ENCODE peak calls at places on chromosomes 13 and 19, in four cellular contexts. H is CD8-positive, alpha-beta T cell; L is endothelial cell of umbilical vein; M is Panc1. U is an unnamed sample.
A peak's percentile ranks its signal among the peaks of the same experiment; 100 is the strongest.

GRCh38 chr13:79782541-79783216 is 301.7 kb downstream of the NDFIP2 start:
- DNase-seq in M (no peak), L (peak; percentile 93), H (no peak), U (no peak)

GRCh38 chr19:5001547-5002131 is 32.7 kb downstream of the KDM4B start:
- DNase-seq in M (peak; percentile 8), H (peak; percentile 4), L (peak; percentile 49), U (no peak)

GRCh38 chr19:56942749-56943148 is 102.2 kb upstream of the PEG3 start:
- DNase-seq in H (no peak), M (no peak), L (peak; percentile 8), U (no peak)

GRCh38 chr19:11247391-11247790 is 8.0 kb downstream of the ANGPTL8 start:
- DNase-seq in H (no peak), M (no peak), L (no peak), U (no peak)

GRCh38 chr19:46984077-46985010 is 35.3 kb upstream of the NPAS1 start:
- DNase-seq in H (no peak), M (no peak), L (peak; percentile 40), U (no peak)

GRCh38 chr19:42436006-42436405 is 6.7 kb downstream of the CXCL17 start:
- DNase-seq in H (no peak), L (no peak), M (no peak), U (no peak)

GRCh38 chr13:44219808-44220544 is 153.6 kb upstream of the SERP2 start:
- DNase-seq in H (no peak), M (no peak), L (peak; percentile 53), U (no peak)

GRCh38 chr13:30982911-30983310 is 50.5 kb downstream of the TEX26 start:
- DNase-seq in L (no peak), H (no peak), M (no peak), U (no peak)

GRCh38 chr13:30726192-30726591 is 9.2 kb upstream of the ALOX5AP start:
- DNase-seq in H (no peak), L (no peak), M (no peak), U (no peak)

GRCh38 chr19:55546822-55547614 is 1.7 kb upstream of the SBK3 start:
- DNase-seq in L (peak; percentile 96), H (no peak), M (peak; percentile 53), U (peak; percentile 68)

GRCh38 chr19:17073869-17074627 is 1.2 kb downstream of the HAUS8 start:
- DNase-seq in H (no peak), M (no peak), L (no peak), U (no peak)

GRCh38 chr13:85990397-85990796 is 191.2 kb upstream of the SLITRK6 start:
- DNase-seq in M (no peak), H (no peak), L (no peak), U (no peak)

GRCh38 chr19:43464089-43464775 is 1.2 kb downstream of the LYPD3 start:
- DNase-seq in M (no peak), L (no peak), H (peak; percentile 71), U (peak; percentile 48)

GRCh38 chr19:43467276-43467675 is 1.9 kb upstream of the LYPD3 start:
- DNase-seq in L (no peak), M (no peak), H (no peak), U (no peak)

GRCh38 chr19:43466793-43467192 is 1.4 kb upstream of the LYPD3 start:
- DNase-seq in M (no peak), H (no peak), L (no peak), U (no peak)

GRCh38 chr19:43463381-43464088 is 1.9 kb downstream of the LYPD3 start:
- DNase-seq in L (peak; percentile 91), M (no peak), H (peak; percentile 99), U (peak; percentile 98)

DNA sequence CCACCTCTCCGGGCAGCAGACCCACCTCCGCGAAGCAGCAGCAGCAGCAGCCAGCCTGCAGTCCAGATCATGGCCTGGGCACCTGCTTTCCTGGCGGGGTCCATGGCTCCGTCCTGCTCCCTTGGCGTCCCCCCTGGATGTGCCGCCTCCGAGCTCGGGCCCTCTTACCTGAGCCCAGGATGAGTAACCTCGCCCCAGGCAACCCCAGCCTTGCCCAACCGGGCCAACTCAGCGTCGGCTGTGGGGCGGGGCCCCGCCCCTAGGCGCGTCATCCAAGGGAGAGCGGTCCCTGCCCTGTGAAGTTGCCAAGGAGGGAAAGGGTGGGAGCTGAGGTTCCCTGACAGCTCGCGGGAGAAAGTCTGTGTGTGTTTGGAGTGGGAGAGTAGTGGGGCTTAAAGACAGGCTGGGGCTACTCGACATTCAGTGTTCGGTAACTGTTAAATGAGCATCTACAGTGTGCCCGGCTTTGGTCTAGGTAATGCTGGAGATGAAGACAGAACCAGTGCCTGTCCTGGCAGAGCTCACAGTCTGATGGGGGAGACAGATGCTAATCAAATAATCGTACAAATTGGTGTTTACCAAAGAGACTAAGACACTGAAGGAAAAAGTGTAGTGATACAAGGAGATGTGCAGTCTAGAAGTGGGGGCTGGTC is at the start of gene LYPD3:
- DNase-seq in M (no peak), L (no peak), H (no peak), U (no peak)
- H3K4me3 ChIP-seq in M (peak within 1 kb of the TSS; percentile 57), L (no peak within 1 kb of the TSS), H (peak within 1 kb of the TSS; percentile 89), U (peak within 1 kb of the TSS; percentile 87)

GRCh38 chr13:98752111-98752941 is at the start of gene SLC15A1:
- DNase-seq in H (no peak), L (peak; percentile 4), M (no peak), U (no peak)
- H3K4me3 ChIP-seq in H (no peak within 1 kb of the TSS), L (peak within 1 kb of the TSS; percentile 17), M (peak within 1 kb of the TSS; percentile 23), U (peak within 1 kb of the TSS; percentile 61)

GRCh38 chr13:78298657-78299056 is 304.7 kb downstream of the POU4F1 start:
- DNase-seq in L (peak; percentile 13), H (no peak), M (no peak), U (no peak)

DNA sequence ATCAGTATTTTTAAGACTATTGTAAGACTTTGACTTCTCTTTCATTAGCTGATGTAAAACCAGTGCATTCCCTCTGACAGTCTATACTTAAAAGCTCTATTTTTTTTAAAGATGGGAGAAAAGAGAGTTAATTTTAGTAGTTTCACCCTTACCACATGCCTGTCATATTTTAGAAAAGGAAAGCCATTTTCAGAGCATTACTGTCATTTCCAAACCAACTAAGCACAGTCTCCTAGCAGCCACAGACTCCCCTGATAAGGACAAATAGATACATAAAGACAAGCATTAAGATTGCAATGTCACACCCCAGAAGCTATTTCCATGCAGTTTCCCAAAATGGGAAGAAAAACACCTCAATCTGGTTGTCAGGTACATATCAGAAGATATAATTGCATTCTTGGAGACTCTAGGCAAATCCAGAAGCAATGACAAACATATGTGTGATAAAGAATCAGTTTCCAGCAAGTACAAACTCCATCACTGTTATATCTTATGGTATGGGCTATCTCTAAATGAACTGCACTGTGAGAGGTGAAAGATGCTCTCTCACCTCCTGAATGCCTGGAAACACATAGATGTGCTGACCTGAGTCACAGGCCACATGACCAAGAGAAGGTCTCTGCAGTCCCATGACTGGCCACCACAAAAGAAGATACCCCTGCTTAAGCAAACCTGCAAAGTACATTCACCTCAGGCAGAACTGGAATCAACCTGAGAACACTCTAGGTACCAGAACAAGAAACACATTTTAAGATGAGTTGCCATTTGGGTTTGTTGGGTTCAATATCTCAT is 303.3 kb downstream of the POU4F1 start:
- DNase-seq in L (no peak), M (no peak), H (no peak), U (no peak)
- H3K4me3 ChIP-seq in L (no peak overlapping the region), M (no peak overlapping the region), H (no peak overlapping the region), U (no peak overlapping the region)

GRCh38 chr19:28065026-28065425 is 1147.9 kb downstream of the UQCRFS1 start:
- DNase-seq in L (no peak), H (no peak), M (no peak), U (no peak)

GRCh38 chr19:28066988-28067387 is 1146.0 kb downstream of the UQCRFS1 start:
- DNase-seq in M (no peak), L (no peak), H (no peak), U (no peak)

GRCh38 chr19:28066161-28066560 is 1146.8 kb downstream of the UQCRFS1 start:
- DNase-seq in H (no peak), M (no peak), L (no peak), U (no peak)

GRCh38 chr19:28063702-28064101 is 1149.2 kb downstream of the UQCRFS1 start:
- DNase-seq in H (no peak), M (no peak), L (no peak), U (no peak)

GRCh38 chr19:28067882-28068281 is 1145.1 kb downstream of the UQCRFS1 start:
- DNase-seq in L (no peak), M (no peak), H (no peak), U (no peak)
- H3K4me3 ChIP-seq in L (no peak overlapping the region), M (no peak overlapping the region), H (no peak overlapping the region), U (no peak overlapping the region)

GRCh38 chr19:45527731-45528130 is 20.5 kb downstream of the VASP start:
- DNase-seq in M (no peak), L (no peak), H (no peak), U (no peak)

GRCh38 chr19:45528149-45528743 is 21.0 kb downstream of the VASP start:
- DNase-seq in M (no peak), H (no peak), L (no peak), U (no peak)

GRCh38 chr19:45531349-45531748 is 24.1 kb downstream of the VASP start:
- DNase-seq in L (no peak), M (no peak), H (no peak), U (no peak)

GRCh38 chr19:45526971-45527370 is 19.7 kb downstream of the VASP start:
- DNase-seq in L (no peak), M (no peak), H (no peak), U (no peak)

GRCh38 chr19:45528744-45529453 is 21.6 kb downstream of the VASP start:
- DNase-seq in M (no peak), L (no peak), H (no peak), U (no peak)
- H3K4me3 ChIP-seq in M (no peak overlapping the region), L (no peak overlapping the region), H (no peak overlapping the region), U (peak overlapping the region; percentile 51)

DNA sequence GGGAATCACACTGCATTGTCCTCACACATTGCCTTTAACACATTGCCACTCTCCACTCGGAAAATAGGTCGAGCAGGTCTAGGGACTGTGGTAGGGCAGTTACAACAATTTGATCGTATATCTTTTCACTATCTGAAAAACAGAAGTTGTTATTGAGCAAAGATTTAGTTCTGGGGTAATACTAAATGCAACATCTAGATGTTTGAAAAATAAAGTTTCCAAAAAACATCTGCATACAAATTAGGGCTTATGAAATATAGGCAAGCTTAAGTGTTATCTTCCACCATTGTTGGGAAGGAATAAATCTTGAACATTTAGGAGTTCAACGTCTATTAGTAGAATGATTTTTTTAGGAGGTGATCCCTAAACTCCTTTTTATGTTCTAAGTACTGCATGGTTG is 768 bp upstream of the HS6ST3 start:
- DNase-seq in M (no peak), L (no peak), H (no peak), U (no peak)
- H3K4me3 ChIP-seq in M (no peak overlapping the region), L (no peak overlapping the region), H (no peak overlapping the region), U (no peak overlapping the region)